ENCODE peak calls at places on chromosome 19, in five cellular contexts. F is nucleus accumbens; E is erythroblast; Q is mucosa of gallbladder; O is stimulated activated naive CD4-positive, alpha-beta T cell treated with Interleukin-2 at 50 U/mL for 16 hours. M is an unnamed sample.

GRCh38 chr19:33226550-33227241 is 1.0 kb upstream of the SLC7A10 start:
- DNase-seq in Q (no peak), O (no peak), F (no peak), E (no peak), M (peak)

GRCh38 chr19:51407631-51408131 is 9.8 kb downstream of the SIGLEC10 start:
- DNase-seq in Q (no peak), E (peak), F (no peak), O (no peak), M (no peak)

GRCh38 chr19:49338691-49339363 is 3.6 kb downstream of the CD37 start:
- DNase-seq in E (no peak), F (no peak), Q (peak), O (no peak), M (peak)

GRCh38 chr19:2775556-2776430 is 7.3 kb downstream of the SGTA start:
- DNase-seq in O (peak), Q (peak), E (peak), F (no peak), M (peak)

GRCh38 chr19:12229990-12230389 is 64.7 kb downstream of the ZNF44 start:
- DNase-seq in F (no peak), E (no peak), Q (no peak), O (no peak), M (no peak)

GRCh38 chr19:19752760-19753403 is 20.0 kb upstream of the ZNF14 start:
- DNase-seq in O (no peak), Q (no peak), E (no peak), F (no peak), M (no peak)

GRCh38 chr19:1861599-1862031 is 1.8 kb downstream of the KLF16 start:
- DNase-seq in E (no peak), O (no peak), F (no peak), Q (no peak), M (no peak)

GRCh38 chr19:21023901-21024300 is 3.4 kb downstream of the ZNF430 start:
- DNase-seq in F (no peak), O (no peak), E (no peak), Q (no peak), M (no peak)

GRCh38 chr19:53091413-53091812 is 11.8 kb downstream of the ZNF160 start:
- DNase-seq in O (no peak), Q (no peak), F (no peak), E (no peak), M (no peak)

GRCh38 chr19:677201-677600 is 1.0 kb downstream of the FSTL3 start:
- DNase-seq in E (no peak), Q (peak), F (no peak), O (no peak), M (peak)

GRCh38 chr19:5186293-5187050 is 154.1 kb downstream of the PTPRS start:
- DNase-seq in O (no peak), Q (no peak), E (no peak), F (no peak), M (no peak)

GRCh38 chr19:52142001-52142595 is 2.4 kb upstream of the ZNF616 start:
- DNase-seq in E (no peak), Q (no peak), O (no peak), F (no peak), M (no peak)

GRCh38 chr19:19488041-19488874 is 27.1 kb downstream of the TSSK6 start:
- DNase-seq in O (no peak), E (peak), F (no peak), Q (peak), M (no peak)

GRCh38 chr19:34960103-34960805 is 3.8 kb downstream of the ZNF792 start:
- DNase-seq in O (no peak), F (no peak), Q (no peak), E (no peak), M (no peak)

GRCh38 chr19:41327076-41327475 is 17.1 kb downstream of the CCDC97 start:
- DNase-seq in F (no peak), O (no peak), Q (no peak), E (no peak), M (no peak)

GRCh38 chr19:11379857-11380350 is 4.2 kb downstream of the EPOR start:
- DNase-seq in F (no peak), E (no peak), Q (no peak), O (no peak), M (no peak)

GRCh38 chr19:33064117-33064777 is 441 bp downstream of the RHPN2 start:
- DNase-seq in E (no peak), Q (peak), F (no peak), O (peak), M (peak)

GRCh38 chr19:4557186-4557970 is 2.1 kb downstream of the SEMA6B start:
- DNase-seq in F (no peak), O (no peak), E (peak), Q (no peak), M (no peak)

GRCh38 chr19:10712041-10712440 is 5.8 kb upstream of the DNM2 start:
- DNase-seq in F (no peak), E (no peak), O (no peak), Q (no peak), M (no peak)

GRCh38 chr19:14111486-14111885 is 6.1 kb downstream of the PRKACA start:
- DNase-seq in Q (no peak), F (no peak), E (no peak), O (no peak), M (no peak)

GRCh38 chr19:57419439-57419838 is 8.5 kb downstream of the ZNF17 start:
- DNase-seq in F (no peak), Q (no peak), E (peak), O (no peak), M (no peak)

GRCh38 chr19:54311486-54311885 is 1.5 kb downstream of the LILRA5 start:
- DNase-seq in F (no peak), E (no peak), O (no peak), Q (no peak), M (no peak)

GRCh38 chr19:45828945-45829344 is 13.8 kb upstream of the RSPH6A start:
- DNase-seq in E (no peak), Q (no peak), F (no peak), O (no peak), M (peak)

GRCh38 chr19:19385900-19386339 is 19.6 kb upstream of the GATAD2A start:
- DNase-seq in O (peak), E (no peak), F (no peak), Q (peak), M (no peak)

GRCh38 chr19:37953576-37954303 is 46.7 kb downstream of the SIPA1L3 start:
- DNase-seq in O (no peak), E (no peak), Q (no peak), F (no peak), M (peak)

GRCh38 chr19:35114656-35115537 is 726 bp upstream of the FXYD3 start:
- DNase-seq in E (peak), O (peak), F (peak), Q (peak), M (peak)

GRCh38 chr19:39351537-39352037 is 9.4 kb downstream of the SAMD4B start:
- DNase-seq in Q (no peak), E (peak), O (peak), F (no peak), M (no peak)

GRCh38 chr19:58406818-58407657 is 1.4 kb upstream of the ZNF584 start:
- DNase-seq in O (no peak), Q (no peak), E (peak), F (no peak), M (no peak)

GRCh38 chr19:18519962-18520847 is 1.7 kb downstream of the ELL start:
- DNase-seq in E (peak), F (no peak), Q (peak), O (peak), M (peak)

GRCh38 chr19:2461751-2462634 is 5.2 kb upstream of the LMNB2 start:
- DNase-seq in O (peak), F (no peak), Q (no peak), E (peak), M (peak)

GRCh38 chr19:19345970-19346369 is 25.3 kb downstream of the MAU2 start:
- DNase-seq in E (no peak), O (no peak), F (no peak), Q (no peak), M (no peak)

GRCh38 chr19:5282926-5283325 is 57.7 kb downstream of the PTPRS start:
- DNase-seq in F (no peak), E (no peak), O (no peak), Q (no peak), M (no peak)

GRCh38 chr19:13104848-13105646 is 2.4 kb upstream of the LYL1 start:
- DNase-seq in O (no peak), E (no peak), Q (no peak), F (no peak), M (no peak)

GRCh38 chr19:17873661-17874422 is 2.1 kb downstream of the SLC5A5 start:
- DNase-seq in Q (no peak), O (peak), E (peak), F (no peak), M (peak)

GRCh38 chr19:1361601-1362384 is 21.9 kb upstream of the NDUFS7 start:
- DNase-seq in O (no peak), Q (no peak), F (no peak), E (peak), M (no peak)

M was measured in upper lobe of right lung.